ENCODE peak calls at places on chromosomes 5 and 9, in six cellular contexts. V is HCT116, W is neuronal stem cell, U is GM23338, Q is OCI-LY7, S is PC-9. K is an unnamed sample.

GRCh38 chr9:133421615-133422542 is at the start of gene ADAMTS13:
- DNase-seq in S (no peak), Q (peak; percentile 59), V (no peak), U (peak; percentile 81), W (no peak), K (peak; percentile 82)

GRCh38 chr5:24407486-24407885 is 237.3 kb downstream of the CDH10 start:
- DNase-seq in S (no peak), V (no peak), W (no peak), U (no peak), Q (no peak), K (no peak)

GRCh38 chr5:96151891-96152290 is 190.2 kb upstream of the ELL2 start:
- DNase-seq in V (no peak), Q (no peak), U (no peak), W (no peak), S (no peak), K (no peak)

GRCh38 chr5:179802950-179803562 is 3.6 kb downstream of the MGAT4B start:
- DNase-seq in V (no peak), W (no peak), U (peak; percentile 61), Q (no peak), S (peak; percentile 56), K (peak; percentile 86)

GRCh38 chr5:100643473-100643872 is 108.3 kb downstream of the FAM174A start:
- DNase-seq in W (no peak), V (no peak), Q (no peak), U (no peak), S (no peak), K (no peak)

GRCh38 chr9:33750839-33751339 is 44.5 kb upstream of the PRSS3 start:
- DNase-seq in Q (no peak), V (no peak), U (peak; percentile 22), S (no peak), W (no peak), K (peak; percentile 56)

GRCh38 chr9:14846871-14847311 is 63.3 kb downstream of the FREM1 start:
- DNase-seq in W (peak; percentile 40), U (peak; percentile 92), Q (peak; percentile 73), V (peak; percentile 47), S (no peak), K (peak; percentile 90)

GRCh38 chr9:2872307-2872940 is 28.5 kb upstream of the PUM3 start:
- DNase-seq in V (peak; percentile 23), S (no peak), W (peak; percentile 27), U (peak; percentile 52), Q (no peak), K (peak; percentile 86)

GRCh38 chr5:95773325-95774059 is 42.4 kb downstream of the RHOBTB3 start:
- DNase-seq in Q (no peak), W (no peak), S (peak; percentile 77), V (no peak), U (no peak), K (no peak)

GRCh38 chr9:135522931-135523330 is 1.7 kb downstream of the LCN1 start:
- DNase-seq in V (no peak), S (no peak), U (peak; percentile 61), Q (no peak), W (no peak), K (no peak)

GRCh38 chr5:55226027-55226933 is 835 bp downstream of the MCIDAS start:
- DNase-seq in S (peak; percentile 55), Q (peak; percentile 74), V (peak; percentile 72), U (peak; percentile 91), W (peak; percentile 73), K (peak; percentile 93)

GRCh38 chr5:14406554-14406849 is 175.1 kb upstream of the OTULINL start:
- DNase-seq in W (no peak), Q (no peak), U (no peak), S (no peak), V (no peak), K (peak; percentile 95)

GRCh38 chr5:61624553-61624952 is 292.5 kb downstream of the ZSWIM6 start:
- DNase-seq in Q (no peak), V (no peak), W (no peak), S (no peak), U (no peak), K (no peak)

GRCh38 chr9:133252301-133252776 is 22.7 kb downstream of the ABO start:
- DNase-seq in V (peak; percentile 27), S (peak; percentile 81), U (no peak), Q (no peak), W (no peak), K (peak; percentile 32)

GRCh38 chr9:37187713-37188439 is 67.5 kb downstream of the ZCCHC7 start:
- DNase-seq in W (no peak), V (no peak), S (no peak), U (no peak), Q (peak; percentile 76), K (peak; percentile 68)

DNA sequence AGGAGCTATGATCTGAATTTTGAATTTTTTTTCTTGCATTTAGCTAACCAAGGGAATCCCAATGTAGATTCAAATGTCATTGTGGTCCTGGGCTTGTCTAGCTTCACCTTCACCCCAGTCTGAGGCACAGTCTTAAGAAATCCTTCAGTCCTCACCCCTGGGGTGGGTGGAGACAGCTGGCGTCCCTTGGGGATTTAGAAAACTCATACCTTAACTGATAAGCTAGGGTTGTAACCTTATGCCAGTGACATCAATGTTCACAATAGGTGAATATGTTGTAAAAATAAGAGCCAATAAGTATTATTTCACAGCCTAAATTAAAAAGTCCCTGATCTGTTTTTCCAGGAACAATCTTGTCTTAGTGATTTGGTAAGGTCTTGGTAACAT is 4.6 kb downstream of the ISOC1 start:
- DNase-seq in V (no peak), U (no peak), S (no peak), W (no peak), Q (no peak), K (no peak)
- H3K27ac ChIP-seq in V (no peak overlapping the region), U (no peak overlapping the region), S (no peak overlapping the region), W (no peak overlapping the region), Q (no peak overlapping the region), K (no peak overlapping the region)

GRCh38 chr5:83404182-83404712 is 67.3 kb upstream of the VCAN start:
- DNase-seq in S (no peak), V (no peak), W (peak; percentile 29), U (no peak), Q (no peak), K (no peak)

GRCh38 chr5:83401775-83402174 is 69.8 kb upstream of the VCAN start:
- DNase-seq in S (no peak), V (no peak), Q (no peak), W (no peak), U (peak; percentile 15), K (no peak)

GRCh38 chr5:83400712-83401111 is 70.8 kb upstream of the VCAN start:
- DNase-seq in Q (no peak), V (no peak), S (no peak), W (no peak), U (no peak), K (no peak)

GRCh38 chr5:83397658-83398057 is 73.9 kb upstream of the VCAN start:
- DNase-seq in S (no peak), U (no peak), V (no peak), W (no peak), Q (no peak), K (no peak)

GRCh38 chr5:83401122-83401620 is 70.4 kb upstream of the VCAN start:
- DNase-seq in Q (no peak), S (no peak), U (peak; percentile 16), W (no peak), V (no peak), K (no peak)
- H2AFZ ChIP-seq in Q (no peak overlapping the region), S (no peak overlapping the region), U (peak overlapping the region; percentile 33), W (peak overlapping the region; percentile 62), V (no peak overlapping the region), K (peak overlapping the region; percentile 37)

DNA sequence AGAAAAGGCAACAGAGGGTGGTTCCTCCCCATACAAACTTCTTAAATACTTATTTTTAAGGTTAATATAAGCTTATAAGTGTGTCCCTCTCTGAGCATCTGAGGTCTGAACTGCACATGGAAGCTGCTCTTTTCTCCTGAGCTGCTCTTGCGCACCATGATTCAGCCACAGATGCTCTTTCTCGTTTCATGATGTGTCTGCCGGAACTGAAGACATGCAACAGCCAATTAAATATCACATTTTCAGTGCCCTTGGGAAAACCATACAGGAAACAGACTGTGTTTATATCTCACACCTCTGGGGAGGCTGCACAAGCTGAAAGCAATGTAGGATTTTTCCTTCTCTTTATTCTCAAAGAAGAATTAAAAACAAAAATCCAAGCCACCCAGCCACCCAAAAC is 96.8 kb upstream of the NREP start:
- DNase-seq in U (no peak), V (no peak), Q (peak; percentile 62), S (no peak), W (no peak), K (peak; percentile 62)
- H3K4me3 ChIP-seq in U (no peak overlapping the region), V (no peak overlapping the region), Q (no peak overlapping the region), S (no peak overlapping the region), W (no peak overlapping the region), K (no peak overlapping the region)

DNA sequence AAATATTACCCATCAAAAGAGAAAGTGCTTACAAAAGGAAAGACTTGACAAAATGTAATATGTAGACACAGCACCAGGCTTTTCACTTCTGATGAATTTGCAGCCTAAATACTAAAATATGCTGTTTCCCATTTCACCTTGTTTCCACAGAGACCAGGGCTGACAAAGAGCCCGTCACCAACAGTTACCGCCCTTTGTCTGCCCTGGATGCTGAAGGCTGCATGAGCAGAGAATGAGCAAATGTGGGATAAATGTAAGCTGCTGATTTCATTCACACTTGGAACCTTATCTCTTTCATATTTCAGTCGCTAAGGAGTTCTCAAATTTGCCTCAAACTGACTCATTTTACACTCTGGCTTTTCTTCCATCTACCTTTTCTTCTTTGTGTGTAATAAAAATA is 213.9 kb downstream of the TMEM167A start:
- DNase-seq in U (peak; percentile 22), S (no peak), W (no peak), Q (no peak), V (no peak), K (no peak)
- H3K27ac ChIP-seq in U (no peak overlapping the region), S (no peak overlapping the region), W (no peak overlapping the region), Q (no peak overlapping the region), V (no peak overlapping the region), K (no peak overlapping the region)

GRCh38 chr9:137223078-137224040 is 1.3 kb upstream of the RNF208 start:
- DNase-seq in U (peak; percentile 98), Q (peak; percentile 100), W (peak; percentile 95), S (peak; percentile 95), V (peak; percentile 97), K (peak; percentile 100)
- H2AFZ ChIP-seq in U (peak overlapping the region; percentile 83), Q (peak overlapping the region; percentile 53), W (peak overlapping the region; percentile 94), S (peak overlapping the region; percentile 81), V (no peak overlapping the region), K (peak overlapping the region; percentile 91)

GRCh38 chr5:32432633-32433032 is 11.9 kb downstream of the ZFR start:
- DNase-seq in Q (peak; percentile 19), U (no peak), V (no peak), S (no peak), W (no peak), K (no peak)

GRCh38 chr5:32435416-32435815 is 9.1 kb downstream of the ZFR start:
- DNase-seq in V (no peak), Q (no peak), S (no peak), U (no peak), W (no peak), K (peak; percentile 23)

GRCh38 chr5:32439086-32439642 is 5.4 kb downstream of the ZFR start:
- DNase-seq in W (no peak), U (no peak), Q (no peak), V (no peak), S (peak; percentile 67), K (no peak)

GRCh38 chr5:32436553-32437262 is 7.8 kb downstream of the ZFR start:
- DNase-seq in S (no peak), Q (no peak), U (no peak), W (no peak), V (no peak), K (no peak)
- H3K4me3 ChIP-seq in S (no peak overlapping the region), Q (no peak overlapping the region), U (no peak overlapping the region), W (no peak overlapping the region), V (no peak overlapping the region), K (no peak overlapping the region)

GRCh38 chr9:127690735-127691134 is 16.1 kb upstream of the CFAP157 start:
- DNase-seq in U (no peak), S (no peak), V (no peak), Q (no peak), W (no peak), K (no peak)
- H3K27ac ChIP-seq in U (no peak overlapping the region), S (no peak overlapping the region), V (no peak overlapping the region), Q (no peak overlapping the region), W (no peak overlapping the region), K (no peak overlapping the region)

K was measured in osteoblast.